ENCODE peak calls at places on chromosomes 13 and 19, in six cellular contexts. C is neural crest cell, P is BE2C, I is fibroblast of the aortic adventitia, V is Peyer's patch, N is heart right ventricle. O is an unnamed sample.

GRCh38 chr19:7658219-7658686 is 10.6 kb upstream of the RETN start:
- DNase-seq in C (no peak), P (no peak), I (no peak), V (no peak), N (no peak), O (no peak)

GRCh38 chr13:39956036-39956435 is 300.6 kb downstream of the COG6 start:
- DNase-seq in C (no peak), P (no peak), I (no peak), V (no peak), N (no peak), O (no peak)

GRCh38 chr13:75666646-75667351 is 30.7 kb downstream of the LMO7 start:
- DNase-seq in C (no peak), P (no peak), I (peak), V (no peak), N (no peak), O (no peak)

GRCh38 chr13:45773944-45774343 is 71.8 kb downstream of the CBY2 start:
- DNase-seq in C (no peak), P (no peak), I (no peak), V (no peak), N (no peak), O (no peak)

GRCh38 chr13:111422352-111422751 is 101.9 kb downstream of the TEX29 start:
- DNase-seq in C (no peak), P (no peak), I (no peak), V (no peak), N (no peak), O (no peak)

GRCh38 chr19:6717441-6717971 is 2.9 kb downstream of the C3 start:
- DNase-seq in C (no peak), P (no peak), I (no peak), V (no peak), N (no peak), O (no peak)

GRCh38 chr19:55703790-55704215 is 28.8 kb downstream of the EPN1 start:
- DNase-seq in C (peak), P (peak), I (peak), V (peak), N (peak), O (peak)

GRCh38 chr13:46578590-46578975 is 25.6 kb downstream of the LRCH1 start:
- DNase-seq in C (no peak), P (no peak), I (no peak), V (no peak), N (no peak), O (no peak)

GRCh38 chr19:16386619-16387240 is 62.1 kb downstream of the KLF2 start:
- DNase-seq in C (peak), P (peak), I (peak), V (peak), N (no peak), O (peak)

GRCh38 chr13:42996584-42996983 is 4.5 kb upstream of the EPSTI1 start:
- DNase-seq in C (no peak), P (no peak), I (peak), V (no peak), N (no peak), O (no peak)

GRCh38 chr19:51559240-51559639 is 11.8 kb upstream of the ZNF175 start:
- DNase-seq in C (no peak), P (no peak), I (no peak), V (no peak), N (no peak), O (no peak)

GRCh38 chr19:2732883-2733282 is 6.9 kb downstream of the SLC39A3 start:
- DNase-seq in C (no peak), P (no peak), I (no peak), V (no peak), N (no peak), O (no peak)

GRCh38 chr13:30148171-30148754 is 159.1 kb downstream of the KATNAL1 start:
- DNase-seq in C (no peak), P (no peak), I (no peak), V (no peak), N (no peak), O (no peak)

GRCh38 chr13:27174766-27175455 is 3.3 kb upstream of the USP12 start:
- DNase-seq in C (no peak), P (no peak), I (no peak), V (no peak), N (no peak), O (no peak)

GRCh38 chr13:66994498-66995365 is 235.4 kb downstream of the PCDH9 start:
- DNase-seq in C (no peak), P (peak), I (no peak), V (no peak), N (no peak), O (no peak)

GRCh38 chr19:6766357-6767080 is 716 bp downstream of the SH2D3A start:
- DNase-seq in C (no peak), P (no peak), I (no peak), V (peak), N (no peak), O (no peak)

GRCh38 chr19:13097331-13098258 is 5.1 kb downstream of the LYL1 start:
- DNase-seq in C (no peak), P (no peak), I (no peak), V (no peak), N (peak), O (peak)

GRCh38 chr19:13100031-13100588 is 2.5 kb downstream of the LYL1 start:
- DNase-seq in C (no peak), P (no peak), I (no peak), V (no peak), N (no peak), O (no peak)

GRCh38 chr19:13099073-13099999 is 3.3 kb downstream of the LYL1 start:
- DNase-seq in C (no peak), P (no peak), I (no peak), V (peak), N (peak), O (peak)

GRCh38 chr19:13096968-13097330 is 5.7 kb downstream of the LYL1 start:
- DNase-seq in C (no peak), P (no peak), I (no peak), V (no peak), N (peak), O (no peak)

GRCh38 chr19:13098291-13099072 is 4.2 kb downstream of the LYL1 start:
- DNase-seq in C (no peak), P (no peak), I (no peak), V (peak), N (peak), O (no peak)
- TF ChIP-seq CTCF in C (no peak), P (no peak), I (no peak), V (no peak), N (no peak), O (no peak)

DNA sequence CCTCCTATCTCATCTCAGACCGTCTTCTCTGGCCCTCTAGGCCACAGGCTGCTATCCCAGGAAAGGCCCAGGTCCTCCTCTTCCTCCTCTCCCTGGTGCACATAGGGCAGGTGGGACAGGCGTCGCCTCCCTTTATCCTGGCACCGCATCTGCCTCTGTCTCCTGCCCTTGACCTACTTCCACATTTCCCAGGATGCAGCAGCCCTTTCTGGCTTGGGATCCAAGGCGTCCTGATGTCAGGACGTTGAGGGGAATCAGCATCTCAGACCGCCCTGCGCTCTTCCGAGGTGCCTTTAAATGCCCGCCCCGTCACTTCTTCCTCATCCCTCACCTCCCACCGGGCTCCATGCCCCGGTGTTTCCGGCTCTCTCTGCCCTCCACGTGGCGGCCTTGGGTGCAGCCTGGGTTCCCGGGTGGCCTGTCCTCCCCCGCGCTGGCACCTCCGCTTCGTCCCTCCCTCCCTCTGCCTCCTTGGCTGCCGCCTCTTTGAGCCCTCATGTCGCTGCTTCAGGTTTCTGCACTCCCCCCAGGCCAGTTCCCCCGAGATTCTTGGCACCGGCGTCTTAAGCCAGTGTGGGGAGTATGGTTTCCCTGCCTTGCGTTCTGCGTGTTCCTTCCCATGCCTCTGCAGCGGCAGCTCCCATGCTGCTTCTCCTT is 66.3 kb downstream of the KDM4B start:
- DNase-seq in C (no peak), P (no peak), I (no peak), V (no peak), N (no peak), O (peak)
- TF ChIP-seq CTCF in C (no peak), P (no peak), I (no peak), V (no peak), N (no peak), O (no peak)

DNA sequence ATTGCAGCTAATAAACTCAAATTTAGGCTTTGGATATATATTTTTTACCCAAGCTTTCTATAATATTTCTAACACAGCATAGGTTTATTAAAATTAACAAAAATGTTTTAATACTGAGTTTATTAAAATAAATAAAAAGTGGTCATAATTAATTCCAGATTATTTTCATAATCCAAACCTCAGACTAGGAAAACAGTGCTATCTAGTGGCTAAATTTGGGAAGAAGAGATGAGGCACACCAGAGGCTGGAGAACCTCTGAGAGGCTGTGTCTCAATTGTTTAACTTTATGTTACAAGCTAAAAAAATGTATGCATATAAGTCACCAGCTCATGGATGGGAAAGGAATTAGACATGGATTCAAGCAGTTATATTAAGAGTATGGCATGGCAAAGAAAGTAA is 392.5 kb downstream of the DIAPH3 start:
- DNase-seq in C (no peak), P (no peak), I (peak), V (no peak), N (no peak), O (no peak)
- TF ChIP-seq CTCF in C (peak), P (peak), I (peak), V (peak), N (peak), O (no peak)

GRCh38 chr19:20367811-20368294 is 197.7 kb downstream of the ZNF737 start:
- DNase-seq in C (no peak), P (no peak), I (no peak), V (no peak), N (no peak), O (peak)
- TF ChIP-seq CTCF in C (no peak), P (no peak), I (no peak), V (no peak), N (no peak), O (no peak)

DNA sequence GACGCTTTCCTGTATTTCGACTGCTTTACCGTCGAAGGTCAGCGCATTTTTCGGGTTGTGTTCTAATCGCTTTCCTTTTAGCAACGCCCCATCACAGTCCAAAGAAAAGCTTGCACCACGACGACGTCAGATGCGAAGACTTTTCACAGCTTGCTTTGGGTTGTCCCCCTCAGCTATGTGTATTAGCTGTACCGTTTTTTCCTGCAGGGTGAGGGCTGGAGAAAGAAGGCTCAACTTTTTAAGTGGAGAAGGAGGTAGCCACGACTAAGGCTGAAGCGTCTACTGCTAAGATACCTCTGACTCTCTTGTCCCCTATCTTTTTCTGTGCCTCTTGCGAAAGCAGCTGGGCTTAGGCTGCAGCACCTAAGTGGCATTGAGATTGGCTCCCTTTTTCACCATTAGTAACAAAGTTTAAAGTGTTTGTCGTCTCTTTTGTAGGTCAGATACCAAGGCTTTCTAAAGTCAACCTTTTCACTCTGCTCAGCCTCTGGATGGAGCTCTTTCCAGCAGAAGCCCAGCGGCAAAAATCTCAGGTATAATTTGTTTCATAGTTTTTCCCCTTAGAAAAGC is 793 bp downstream of the CDADC1 start:
- DNase-seq in C (no peak), P (no peak), I (peak), V (no peak), N (no peak), O (no peak)
- TF ChIP-seq CTCF in C (no peak), P (peak), I (peak), V (no peak), N (no peak), O (no peak)

DNA sequence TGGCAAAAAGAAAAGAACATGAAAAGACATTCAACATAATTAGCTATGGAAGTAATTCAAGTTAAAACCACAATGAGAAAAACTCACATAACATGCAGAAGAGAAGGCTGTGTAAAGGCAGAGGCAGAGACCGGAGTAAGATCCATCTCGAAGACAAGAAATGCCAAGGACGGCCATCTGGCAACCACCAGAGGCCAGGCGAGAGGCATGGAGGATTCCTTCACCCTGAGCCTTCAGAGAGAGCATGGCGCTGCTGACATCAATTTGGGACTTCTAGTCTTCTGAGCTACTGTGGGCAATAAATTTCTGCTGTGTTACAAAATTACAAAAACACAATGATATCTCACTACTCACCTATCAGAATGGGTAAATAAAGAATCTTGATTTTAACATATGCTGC is 381.0 kb downstream of the TSHZ3 start:
- DNase-seq in C (no peak), P (no peak), I (peak), V (no peak), N (no peak), O (no peak)
- TF ChIP-seq CTCF in C (no peak), P (peak), I (peak), V (no peak), N (no peak), O (no peak)

GRCh38 chr19:38073806-38074685 is 150.0 kb downstream of the DPF1 start:
- DNase-seq in C (peak), P (no peak), I (no peak), V (peak), N (no peak), O (peak)
- TF ChIP-seq CTCF in C (peak), P (no peak), I (no peak), V (no peak), N (no peak), O (no peak)